ENCODE peak calls at places on chromosomes 13 and 19, in four cellular contexts. T, D, E and Y are unnamed samples.

GRCh38 chr13:71417205-71417604 is 449.8 kb downstream of the DACH1 start:
- DNase-seq in T (peak), D (no peak), E (no peak), Y (no peak)

GRCh38 chr19:55099557-55100506 is 17.6 kb downstream of the PPP1R12C start:
- DNase-seq in T (no peak), D (no peak), E (peak), Y (no peak)

GRCh38 chr13:73162912-73163911 is 104.4 kb downstream of the KLF5 start:
- DNase-seq in T (no peak), D (peak), E (no peak), Y (no peak)

GRCh38 chr19:13215572-13216380 is 65.6 kb downstream of the IER2 start:
- DNase-seq in T (no peak), D (peak), E (no peak), Y (no peak)

GRCh38 chr13:76833465-76833864 is 52.7 kb downstream of the KCTD12 start:
- DNase-seq in T (no peak), D (no peak), E (no peak), Y (no peak)

GRCh38 chr19:10104665-10105221 is 1.4 kb upstream of the PPAN start:
- DNase-seq in T (no peak), D (no peak), E (no peak), Y (no peak)

GRCh38 chr13:67146523-67147130 is 83.5 kb downstream of the PCDH9 start:
- DNase-seq in T (no peak), D (no peak), E (no peak), Y (no peak)

GRCh38 chr13:23793711-23794110 is 95.5 kb downstream of the MIPEP start:
- DNase-seq in T (no peak), D (no peak), E (no peak), Y (no peak)

GRCh38 chr19:39319098-39319891 is 1.4 kb downstream of the LRFN1 start:
- DNase-seq in T (no peak), D (no peak), E (no peak), Y (no peak)

GRCh38 chr19:50759886-50760285 is 10.4 kb upstream of the GPR32 start:
- DNase-seq in T (no peak), D (no peak), E (no peak), Y (no peak)

GRCh38 chr19:35901055-35901644 is 810 bp upstream of the NFKBID start:
- DNase-seq in T (no peak), D (no peak), E (no peak), Y (no peak)

GRCh38 chr13:83536153-83536552 is 346.1 kb downstream of the SLITRK1 start:
- DNase-seq in T (no peak), D (no peak), E (no peak), Y (no peak)

GRCh38 chr19:2309734-2310362 is 1.9 kb upstream of the LINGO3 start:
- DNase-seq in T (no peak), D (no peak), E (no peak), Y (peak)

GRCh38 chr13:49502954-49503353 is 7.2 kb downstream of the PHF11 start:
- DNase-seq in T (peak), D (no peak), E (peak), Y (no peak)

GRCh38 chr19:7843521-7843920 is 13.5 kb downstream of the EVI5L start:
- DNase-seq in T (no peak), D (no peak), E (no peak), Y (no peak)

GRCh38 chr13:62653371-62653770 is 1237.7 kb upstream of the PCDH20 start:
- DNase-seq in T (no peak), D (no peak), E (no peak), Y (no peak)

GRCh38 chr19:39937094-39937493 is 2.7 kb upstream of the FCGBP start:
- DNase-seq in T (no peak), D (no peak), E (no peak), Y (no peak)

GRCh38 chr13:110208116-110208515 is 98.8 kb downstream of the COL4A1 start:
- DNase-seq in T (no peak), D (no peak), E (no peak), Y (no peak)

GRCh38 chr19:35249146-35249847 is 495 bp downstream of the LSR start:
- DNase-seq in T (no peak), D (peak), E (no peak), Y (no peak)

GRCh38 chr19:4062576-4063368 is 3.9 kb downstream of the ZBTB7A start:
- DNase-seq in T (no peak), D (no peak), E (no peak), Y (no peak)

GRCh38 chr13:50460366-50460765 is 383.1 kb downstream of the DLEU7 start:
- DNase-seq in T (no peak), D (no peak), E (no peak), Y (no peak)

GRCh38 chr19:3615524-3616135 is 9.0 kb upstream of the TBXA2R start:
- DNase-seq in T (no peak), D (no peak), E (no peak), Y (no peak)

GRCh38 chr19:8363803-8364771 is at the start of gene ANGPTL4:
- DNase-seq in T (no peak), D (peak), E (peak), Y (no peak)

GRCh38 chr13:76836311-76836710 is 49.9 kb downstream of the KCTD12 start:
- DNase-seq in T (no peak), D (no peak), E (no peak), Y (peak)

GRCh38 chr19:53898166-53898565 is 10.9 kb upstream of the CACNG7 start:
- DNase-seq in T (no peak), D (no peak), E (no peak), Y (no peak)
- H3K4me3 ChIP-seq in T (no peak), D (no peak), E (no peak), Y (no peak)

GRCh38 chr13:60311527-60311926 is 85.5 kb upstream of the TDRD3 start:
- DNase-seq in T (no peak), D (no peak), E (no peak), Y (no peak)

GRCh38 chr13:60318186-60318585 is 78.8 kb upstream of the TDRD3 start:
- DNase-seq in T (no peak), D (no peak), E (no peak), Y (no peak)

GRCh38 chr13:60312851-60313505 is 84.0 kb upstream of the TDRD3 start:
- DNase-seq in T (no peak), D (no peak), E (no peak), Y (no peak)
- TF ChIP-seq CTCF in T (no peak), D (no peak), E (no peak), Y (no peak)

DNA sequence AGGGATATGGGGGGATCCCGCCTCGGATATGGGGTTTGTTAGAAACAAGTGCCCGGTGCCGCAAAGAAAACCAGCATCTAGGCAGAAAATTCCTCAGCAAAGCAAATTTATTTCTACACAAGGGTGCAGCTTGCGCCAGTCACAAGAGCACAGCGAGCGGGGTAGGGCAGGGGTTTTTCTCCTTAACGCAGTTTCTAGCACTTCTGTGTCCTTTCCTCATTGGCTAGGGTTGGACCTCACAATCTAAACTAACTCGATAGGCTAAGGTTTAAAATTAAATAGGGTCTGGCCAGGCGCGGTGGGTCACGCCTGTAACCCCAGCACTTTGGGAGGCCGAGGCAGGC is 606 bp downstream of the ZNF440 start:
- DNase-seq in T (no peak), D (peak), E (no peak), Y (no peak)
- H3K4me3 ChIP-seq in T (peak), D (peak), E (peak), Y (peak)

DNA sequence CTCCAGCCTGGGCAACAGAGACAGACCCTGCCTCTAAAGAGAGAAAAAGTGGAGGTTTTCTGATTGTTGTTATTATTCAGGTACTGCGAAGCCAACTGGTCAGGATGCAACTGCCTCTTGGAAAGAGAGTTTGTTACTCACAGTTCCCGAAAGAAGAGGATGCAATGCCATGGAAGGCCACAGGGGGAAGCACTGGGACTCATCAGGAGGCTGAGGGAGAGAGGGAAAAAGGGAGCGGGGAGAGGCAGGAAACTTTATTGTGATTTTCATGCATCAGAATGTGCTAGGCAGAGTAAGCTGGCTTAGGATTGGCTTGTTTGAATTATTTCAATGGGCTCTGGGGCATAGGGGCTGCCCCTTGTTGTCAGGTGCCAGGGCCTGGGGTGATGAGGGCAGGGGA is 27.6 kb downstream of the MYO9B start:
- DNase-seq in T (no peak), D (peak), E (no peak), Y (no peak)
- TF ChIP-seq CTCF in T (peak), D (peak), E (peak), Y (peak)

DNA sequence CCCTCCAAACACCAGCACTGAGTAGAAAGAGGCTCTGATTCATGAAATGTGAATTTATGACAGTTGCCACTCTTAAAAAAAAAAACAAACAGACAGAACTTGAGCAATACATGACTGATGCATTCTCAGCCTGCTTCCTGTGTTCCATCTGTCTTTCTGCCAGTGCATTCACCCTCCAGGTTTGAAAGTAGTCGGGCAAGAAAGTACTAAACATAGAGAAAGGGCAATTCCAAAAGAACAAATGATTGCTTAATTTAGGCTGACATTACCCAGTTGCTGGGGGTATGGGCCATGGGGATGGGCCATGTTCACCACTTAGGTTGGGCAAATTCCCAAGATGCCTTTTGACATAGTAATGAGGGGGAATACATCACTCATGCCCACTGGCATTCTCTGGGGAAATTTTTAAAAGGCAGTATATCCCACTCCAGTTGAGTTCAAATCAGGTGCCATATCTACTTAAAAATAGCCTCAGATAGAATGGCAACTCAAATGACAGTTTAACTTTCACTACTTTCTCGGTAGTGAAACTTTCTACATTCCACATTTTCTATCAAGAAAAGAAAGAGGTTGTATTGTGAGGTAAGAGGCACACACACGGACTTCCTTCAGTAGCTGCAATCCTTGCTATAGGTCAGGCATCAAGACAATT is 5.5 kb downstream of the STARD13 start:
- DNase-seq in T (no peak), D (peak), E (no peak), Y (no peak)
- H3K4me3 ChIP-seq in T (no peak), D (no peak), E (no peak), Y (no peak)

DNA sequence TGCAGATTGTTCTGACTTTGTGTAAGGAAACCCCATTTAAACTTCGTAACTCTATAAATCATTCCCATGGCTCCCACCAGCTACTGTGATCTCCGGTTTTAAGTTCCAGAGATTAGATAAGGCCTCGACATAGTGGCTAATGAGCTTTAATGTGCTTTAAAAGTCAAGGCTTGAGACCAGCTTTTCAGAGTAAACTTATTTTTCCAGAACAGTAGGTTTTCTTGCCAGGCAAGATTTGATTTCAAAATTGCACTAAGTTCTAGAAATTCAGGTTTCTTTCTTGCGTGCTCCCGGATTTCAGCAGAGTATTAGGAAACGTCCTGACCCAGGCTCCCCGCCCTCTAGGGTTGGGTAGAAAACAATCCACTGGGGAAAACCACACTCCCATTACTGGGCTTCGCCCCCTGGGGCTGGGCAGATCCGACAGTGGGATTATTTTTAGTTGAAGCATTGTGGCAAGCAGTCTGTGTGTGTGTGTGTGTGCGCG is 43.3 kb downstream of the CRYL1 start:
- DNase-seq in T (peak), D (no peak), E (no peak), Y (no peak)
- TF ChIP-seq CTCF in T (no peak), D (no peak), E (no peak), Y (no peak)

GRCh38 chr19:46404039-46404883 is 9.1 kb downstream of the CCDC8 start:
- DNase-seq in T (no peak), D (no peak), E (peak), Y (no peak)
- H3K4me3 ChIP-seq in T (peak), D (peak), E (peak), Y (no peak)

DNA sequence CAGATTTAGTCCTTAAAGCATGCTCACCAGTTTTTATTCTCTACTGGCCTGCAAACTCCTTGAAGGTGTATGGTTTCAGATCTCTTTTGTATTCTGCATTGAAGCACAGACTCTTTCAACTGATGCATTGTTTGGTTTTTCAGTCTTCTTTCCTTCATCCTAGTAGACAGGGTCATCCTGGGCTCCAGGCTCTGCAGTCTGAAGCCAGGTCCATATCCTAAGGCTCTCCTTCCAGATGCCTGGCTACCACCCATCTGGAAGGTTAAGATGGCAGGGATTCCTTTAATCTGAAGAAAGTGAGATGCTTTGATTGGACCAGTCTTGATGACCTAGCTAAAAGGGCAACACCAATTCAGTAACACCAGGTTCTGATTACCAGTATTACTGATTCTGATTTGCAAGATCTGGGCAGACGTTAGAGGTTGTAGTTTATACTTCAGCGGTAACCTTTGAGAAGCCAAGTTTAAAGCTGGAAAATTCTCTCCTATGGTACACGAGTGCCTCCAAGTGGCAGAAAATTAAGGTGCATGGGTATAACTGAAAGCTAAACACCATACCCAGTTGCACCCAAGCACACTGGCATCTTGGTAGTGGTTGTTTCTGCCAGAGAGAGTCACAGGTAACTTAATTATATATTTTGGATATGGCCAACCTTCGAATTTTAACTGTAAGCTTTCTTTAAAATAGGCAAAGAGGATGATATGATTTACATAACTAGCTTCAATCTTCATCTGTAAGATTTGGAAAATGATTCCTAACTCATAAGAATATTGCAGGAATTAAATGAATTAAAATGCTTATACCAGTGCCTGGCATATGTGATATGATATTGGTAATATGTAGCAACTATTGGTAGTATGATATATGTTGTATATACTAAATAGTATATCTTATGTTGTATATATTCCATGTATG is 1651.9 kb upstream of the MIR17HG start:
- DNase-seq in T (peak), D (peak), E (peak), Y (peak)
- TF ChIP-seq CTCF in T (peak), D (peak), E (peak), Y (peak)

GRCh38 chr13:64551755-64552154 is 2678.4 kb downstream of the PCDH9 start:
- DNase-seq in T (no peak), D (peak), E (no peak), Y (no peak)

GRCh38 chr13:64540468-64540867 is 2689.7 kb downstream of the PCDH9 start:
- DNase-seq in T (no peak), D (no peak), E (no peak), Y (no peak)

GRCh38 chr13:64546371-64546770 is 2683.8 kb downstream of the PCDH9 start:
- DNase-seq in T (no peak), D (no peak), E (no peak), Y (no peak)
- H3K4me3 ChIP-seq in T (no peak), D (no peak), E (no peak), Y (no peak)